ENCODE peak calls at places on chromosomes 13 and 19, in six cellular contexts. One of them, this sample, is unnamed.

GRCh38 chr13:39379118-39379517 is 223.9 kb downstream of the LHFPL6 start:
- DNase-seq in SK-N-SH: no peak
- DNase-seq in colonic mucosa: no peak
- DNase-seq in lower lobe of right lung: no peak
- DNase-seq in transverse colon: no peak
- DNase-seq in tibial nerve: no peak
- DNase-seq in this sample: no peak

GRCh38 chr13:33015791-33016323 is 366 bp upstream of the KL start:
- DNase-seq in transverse colon: peak
- DNase-seq in SK-N-SH: no peak
- DNase-seq in colonic mucosa: peak
- DNase-seq in lower lobe of right lung: peak
- DNase-seq in tibial nerve: no peak
- DNase-seq in this sample: no peak

GRCh38 chr19:41998246-41999020 is 4.4 kb upstream of the ATP1A3 start:
- DNase-seq in colonic mucosa: no peak
- DNase-seq in SK-N-SH: peak
- DNase-seq in tibial nerve: no peak
- DNase-seq in transverse colon: peak
- DNase-seq in lower lobe of right lung: no peak
- DNase-seq in this sample: no peak

GRCh38 chr13:48818495-48818961 is 157.2 kb upstream of the FNDC3A start:
- DNase-seq in colonic mucosa: no peak
- DNase-seq in lower lobe of right lung: no peak
- DNase-seq in transverse colon: no peak
- DNase-seq in tibial nerve: no peak
- DNase-seq in SK-N-SH: no peak
- DNase-seq in this sample: peak

GRCh38 chr13:32829676-32830091 is 186.5 kb upstream of the KL start:
- DNase-seq in colonic mucosa: no peak
- DNase-seq in lower lobe of right lung: no peak
- DNase-seq in SK-N-SH: no peak
- DNase-seq in tibial nerve: no peak
- DNase-seq in transverse colon: no peak
- DNase-seq in this sample: peak

GRCh38 chr13:35855531-35856019 is 275.6 kb downstream of the DCLK1 start:
- DNase-seq in lower lobe of right lung: no peak
- DNase-seq in transverse colon: no peak
- DNase-seq in SK-N-SH: no peak
- DNase-seq in colonic mucosa: no peak
- DNase-seq in tibial nerve: no peak
- DNase-seq in this sample: peak

GRCh38 chr13:102117175-102117830 is 284.5 kb downstream of the FGF14 start:
- DNase-seq in SK-N-SH: no peak
- DNase-seq in transverse colon: no peak
- DNase-seq in colonic mucosa: no peak
- DNase-seq in tibial nerve: no peak
- DNase-seq in lower lobe of right lung: no peak
- DNase-seq in this sample: peak

GRCh38 chr19:51025809-51026553 is 435 bp downstream of the KLK11 start:
- DNase-seq in lower lobe of right lung: no peak
- DNase-seq in transverse colon: no peak
- DNase-seq in SK-N-SH: peak
- DNase-seq in colonic mucosa: no peak
- DNase-seq in tibial nerve: no peak
- DNase-seq in this sample: no peak

GRCh38 chr13:73809561-73809960 is 324.6 kb downstream of the KLF12 start:
- DNase-seq in transverse colon: no peak
- DNase-seq in lower lobe of right lung: no peak
- DNase-seq in SK-N-SH: no peak
- DNase-seq in colonic mucosa: no peak
- DNase-seq in tibial nerve: no peak
- DNase-seq in this sample: no peak

GRCh38 chr13:24671367-24672117 is 8.7 kb upstream of the ATP12A start:
- DNase-seq in transverse colon: peak
- DNase-seq in colonic mucosa: peak
- DNase-seq in lower lobe of right lung: no peak
- DNase-seq in tibial nerve: peak
- DNase-seq in SK-N-SH: peak
- DNase-seq in this sample: peak

GRCh38 chr13:113418722-113419049 is 34.6 kb downstream of the ADPRHL1 start:
- DNase-seq in transverse colon: no peak
- DNase-seq in lower lobe of right lung: no peak
- DNase-seq in colonic mucosa: no peak
- DNase-seq in tibial nerve: no peak
- DNase-seq in SK-N-SH: no peak
- DNase-seq in this sample: no peak

GRCh38 chr19:17183271-17183757 is 31.8 kb upstream of the USE1 start:
- DNase-seq in colonic mucosa: no peak
- DNase-seq in lower lobe of right lung: no peak
- DNase-seq in SK-N-SH: no peak
- DNase-seq in transverse colon: no peak
- DNase-seq in tibial nerve: no peak
- DNase-seq in this sample: no peak

GRCh38 chr19:41588497-41589209 is 12.7 kb downstream of the CEACAM21 start:
- DNase-seq in tibial nerve: peak
- DNase-seq in lower lobe of right lung: no peak
- DNase-seq in SK-N-SH: no peak
- DNase-seq in transverse colon: no peak
- DNase-seq in colonic mucosa: no peak
- DNase-seq in this sample: no peak

GRCh38 chr19:18232540-18233223 is 6.4 kb upstream of the PDE4C start:
- DNase-seq in tibial nerve: no peak
- DNase-seq in transverse colon: no peak
- DNase-seq in SK-N-SH: peak
- DNase-seq in colonic mucosa: no peak
- DNase-seq in lower lobe of right lung: no peak
- DNase-seq in this sample: no peak

GRCh38 chr13:75843033-75843432 is 206.9 kb downstream of the LMO7 start:
- DNase-seq in colonic mucosa: no peak
- DNase-seq in SK-N-SH: no peak
- DNase-seq in transverse colon: no peak
- DNase-seq in tibial nerve: no peak
- DNase-seq in lower lobe of right lung: no peak
- DNase-seq in this sample: no peak

GRCh38 chr19:38039966-38040365 is 133.0 kb downstream of the SIPA1L3 start:
- DNase-seq in colonic mucosa: no peak
- DNase-seq in SK-N-SH: no peak
- DNase-seq in transverse colon: no peak
- DNase-seq in tibial nerve: no peak
- DNase-seq in lower lobe of right lung: no peak
- DNase-seq in this sample: peak

GRCh38 chr13:44311011-44311481 is 62.6 kb upstream of the SERP2 start:
- DNase-seq in transverse colon: no peak
- DNase-seq in SK-N-SH: no peak
- DNase-seq in lower lobe of right lung: peak
- DNase-seq in colonic mucosa: no peak
- DNase-seq in tibial nerve: no peak
- DNase-seq in this sample: peak

GRCh38 chr19:33795370-33796163 is 1.1 kb upstream of the KCTD15 start:
- DNase-seq in lower lobe of right lung: peak
- DNase-seq in transverse colon: peak
- DNase-seq in SK-N-SH: peak
- DNase-seq in tibial nerve: peak
- DNase-seq in colonic mucosa: peak
- DNase-seq in this sample: no peak

DNA sequence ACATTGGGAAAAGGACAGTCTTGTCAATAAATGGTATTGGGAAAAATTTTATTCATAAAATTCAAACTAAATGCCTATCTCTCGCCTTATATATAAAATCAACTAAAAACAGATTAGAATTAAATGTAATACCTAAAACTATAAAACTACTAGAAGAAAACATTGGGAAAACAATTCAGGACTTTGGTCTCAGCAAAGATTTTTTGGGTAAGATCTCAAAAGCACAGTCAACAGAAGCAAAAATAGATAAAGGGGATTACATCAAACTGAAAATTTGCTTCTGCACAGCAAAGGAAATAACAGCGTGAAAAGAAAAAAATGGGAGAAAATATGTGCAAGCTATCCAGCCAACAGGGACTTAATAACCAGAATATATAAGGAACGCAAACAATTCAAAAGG is 24.3 kb upstream of the ZC3H13 start:
- DNase-seq in SK-N-SH: no peak
- DNase-seq in tibial nerve: no peak
- DNase-seq in colonic mucosa: no peak
- DNase-seq in transverse colon: no peak
- DNase-seq in lower lobe of right lung: no peak
- DNase-seq in this sample: no peak
- H3K27ac ChIP-seq in SK-N-SH: no peak
- H3K27ac ChIP-seq in tibial nerve: no peak
- H3K27ac ChIP-seq in colonic mucosa: no peak
- H3K27ac ChIP-seq in transverse colon: no peak
- H3K27ac ChIP-seq in lower lobe of right lung: no peak
- H3K27ac ChIP-seq in this sample: no peak

GRCh38 chr19:47187023-47187655 is 43.9 kb downstream of the BBC3 start:
- DNase-seq in tibial nerve: no peak
- DNase-seq in lower lobe of right lung: no peak
- DNase-seq in SK-N-SH: peak
- DNase-seq in transverse colon: no peak
- DNase-seq in colonic mucosa: no peak
- DNase-seq in this sample: no peak
- H3K27ac ChIP-seq in tibial nerve: peak
- H3K27ac ChIP-seq in lower lobe of right lung: peak
- H3K27ac ChIP-seq in SK-N-SH: no peak
- H3K27ac ChIP-seq in transverse colon: peak
- H3K27ac ChIP-seq in colonic mucosa: peak
- H3K27ac ChIP-seq in this sample: no peak

GRCh38 chr13:110419391-110419791 is 112.3 kb downstream of the COL4A2 start:
- DNase-seq in colonic mucosa: no peak
- DNase-seq in transverse colon: no peak
- DNase-seq in SK-N-SH: no peak
- DNase-seq in tibial nerve: no peak
- DNase-seq in lower lobe of right lung: no peak
- DNase-seq in this sample: no peak
- H3K27ac ChIP-seq in colonic mucosa: peak
- H3K27ac ChIP-seq in transverse colon: peak
- H3K27ac ChIP-seq in SK-N-SH: no peak
- H3K27ac ChIP-seq in tibial nerve: peak
- H3K27ac ChIP-seq in lower lobe of right lung: peak
- H3K27ac ChIP-seq in this sample: no peak

DNA sequence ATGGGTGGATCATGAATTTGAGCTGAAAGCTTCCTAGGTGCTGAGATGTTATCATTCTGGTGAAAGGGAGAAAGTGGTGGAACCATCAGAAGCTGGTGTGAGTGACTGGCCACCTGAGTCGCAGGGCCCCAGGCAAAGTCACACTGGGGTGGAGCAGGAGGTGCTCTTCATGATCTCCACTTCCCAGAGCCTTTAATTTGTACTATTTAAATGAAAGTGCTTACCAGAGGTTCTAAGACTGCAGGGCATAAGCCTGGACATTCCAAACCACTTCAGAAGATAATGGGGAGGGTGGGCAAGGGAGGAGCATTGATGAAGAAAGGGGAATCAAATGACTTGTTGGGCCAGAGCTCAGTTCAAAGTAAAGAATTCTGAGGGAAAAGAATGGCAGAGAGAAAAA is 156.1 kb downstream of the RGCC start:
- DNase-seq in tibial nerve: no peak
- DNase-seq in colonic mucosa: no peak
- DNase-seq in transverse colon: no peak
- DNase-seq in lower lobe of right lung: no peak
- DNase-seq in SK-N-SH: no peak
- DNase-seq in this sample: no peak
- H3K27ac ChIP-seq in tibial nerve: peak
- H3K27ac ChIP-seq in colonic mucosa: no peak
- H3K27ac ChIP-seq in transverse colon: no peak
- H3K27ac ChIP-seq in lower lobe of right lung: peak
- H3K27ac ChIP-seq in SK-N-SH: no peak
- H3K27ac ChIP-seq in this sample: peak

GRCh38 chr19:14361824-14362223 is 19.4 kb upstream of the ADGRE5 start:
- DNase-seq in transverse colon: no peak
- DNase-seq in lower lobe of right lung: no peak
- DNase-seq in tibial nerve: no peak
- DNase-seq in SK-N-SH: peak
- DNase-seq in colonic mucosa: no peak
- DNase-seq in this sample: no peak

GRCh38 chr19:14368011-14368513 is 13.2 kb upstream of the ADGRE5 start:
- DNase-seq in tibial nerve: no peak
- DNase-seq in transverse colon: no peak
- DNase-seq in colonic mucosa: no peak
- DNase-seq in lower lobe of right lung: no peak
- DNase-seq in SK-N-SH: no peak
- DNase-seq in this sample: no peak

GRCh38 chr19:14366529-14366928 is 14.7 kb upstream of the ADGRE5 start:
- DNase-seq in transverse colon: peak
- DNase-seq in SK-N-SH: peak
- DNase-seq in colonic mucosa: peak
- DNase-seq in lower lobe of right lung: peak
- DNase-seq in tibial nerve: peak
- DNase-seq in this sample: peak

GRCh38 chr19:14367016-14367415 is 14.2 kb upstream of the ADGRE5 start:
- DNase-seq in SK-N-SH: no peak
- DNase-seq in transverse colon: no peak
- DNase-seq in lower lobe of right lung: no peak
- DNase-seq in colonic mucosa: no peak
- DNase-seq in tibial nerve: no peak
- DNase-seq in this sample: no peak

GRCh38 chr19:14363203-14364097 is 17.8 kb upstream of the ADGRE5 start:
- DNase-seq in lower lobe of right lung: peak
- DNase-seq in transverse colon: peak
- DNase-seq in tibial nerve: no peak
- DNase-seq in SK-N-SH: peak
- DNase-seq in colonic mucosa: peak
- DNase-seq in this sample: no peak
- H3K27ac ChIP-seq in lower lobe of right lung: peak
- H3K27ac ChIP-seq in transverse colon: peak
- H3K27ac ChIP-seq in tibial nerve: peak
- H3K27ac ChIP-seq in SK-N-SH: peak
- H3K27ac ChIP-seq in colonic mucosa: peak
- H3K27ac ChIP-seq in this sample: no peak

DNA sequence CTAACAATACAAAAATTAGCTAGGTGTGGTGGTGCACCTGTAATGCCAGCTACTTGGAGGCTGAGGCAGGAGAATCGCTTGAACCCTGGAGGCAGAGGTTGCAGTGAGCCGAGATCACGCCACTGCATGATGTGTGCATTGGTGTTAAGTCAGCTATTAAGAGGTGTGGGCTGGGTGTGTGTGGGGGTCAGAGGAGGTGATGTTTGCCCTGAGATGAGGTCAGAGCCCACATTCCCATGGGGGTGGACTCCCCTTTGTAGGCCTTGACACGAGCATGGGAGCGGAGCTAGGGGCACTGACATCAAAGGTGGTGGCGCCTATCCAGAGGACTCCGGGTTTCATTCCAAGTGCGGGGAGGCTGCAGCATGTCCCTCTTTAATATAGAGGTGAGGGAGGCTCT is 34.6 kb upstream of the LDLR start:
- DNase-seq in lower lobe of right lung: no peak
- DNase-seq in transverse colon: no peak
- DNase-seq in SK-N-SH: no peak
- DNase-seq in colonic mucosa: no peak
- DNase-seq in tibial nerve: no peak
- DNase-seq in this sample: no peak
- H3K27ac ChIP-seq in lower lobe of right lung: no peak
- H3K27ac ChIP-seq in transverse colon: no peak
- H3K27ac ChIP-seq in SK-N-SH: no peak
- H3K27ac ChIP-seq in colonic mucosa: no peak
- H3K27ac ChIP-seq in tibial nerve: no peak
- H3K27ac ChIP-seq in this sample: no peak

This sample was measured in epithelial cell of prostate.